ENCODE peak calls at places on chromosomes 4 and X, in five cellular contexts. G, W, D, V and N are unnamed samples. For H3K27me3, the result is how much of the 10 kb centered on the place peaks cover.

GRCh38 chr4:136680271-136680670 is 852.0 kb downstream of the PCDH18 start:
- DNase-seq in G (peak), W (no peak), D (no peak), V (no peak), N (no peak)

GRCh38 chrX:149129767-149130166 is 375.3 kb downstream of the IDS start:
- DNase-seq in G (no peak), W (no peak), D (no peak), V (no peak), N (peak)

GRCh38 chrX:32673193-32673592 is 538.2 kb downstream of the DMD start:
- DNase-seq in G (peak), W (no peak), D (no peak), V (no peak), N (no peak)

GRCh38 chrX:150899191-150899757 is 806 bp upstream of the CD99L2 start:
- DNase-seq in G (peak), W (peak), D (peak), V (peak), N (peak)

GRCh38 chr4:141346144-141346543 is 125.4 kb downstream of the ZNF330 start:
- DNase-seq in G (peak), W (peak), D (no peak), V (no peak), N (peak)

GRCh38 chr4:189792819-189793618 is 147.7 kb upstream of the FRG1 start:
- DNase-seq in G (peak), W (peak), D (peak), V (peak), N (peak)

GRCh38 chrX:119503484-119503861 is 35.2 kb downstream of the SLC25A5 start:
- DNase-seq in G (peak), W (no peak), D (no peak), V (no peak), N (peak)

GRCh38 chr4:102429553-102429952 is 71.6 kb upstream of the NFKB1 start:
- DNase-seq in G (peak), W (no peak), D (no peak), V (no peak), N (peak)

GRCh38 chr4:14807857-14808256 is 194.4 kb upstream of the CPEB2 start:
- DNase-seq in G (no peak), W (no peak), D (no peak), V (no peak), N (peak)

GRCh38 chr4:184648220-184649025 is 824 bp downstream of the CASP3 start:
- DNase-seq in G (peak), W (peak), D (peak), V (no peak), N (peak)

GRCh38 chr4:11468901-11469300 is 40.2 kb upstream of the HS3ST1 start:
- DNase-seq in G (no peak), W (no peak), D (peak), V (no peak), N (no peak)

DNA sequence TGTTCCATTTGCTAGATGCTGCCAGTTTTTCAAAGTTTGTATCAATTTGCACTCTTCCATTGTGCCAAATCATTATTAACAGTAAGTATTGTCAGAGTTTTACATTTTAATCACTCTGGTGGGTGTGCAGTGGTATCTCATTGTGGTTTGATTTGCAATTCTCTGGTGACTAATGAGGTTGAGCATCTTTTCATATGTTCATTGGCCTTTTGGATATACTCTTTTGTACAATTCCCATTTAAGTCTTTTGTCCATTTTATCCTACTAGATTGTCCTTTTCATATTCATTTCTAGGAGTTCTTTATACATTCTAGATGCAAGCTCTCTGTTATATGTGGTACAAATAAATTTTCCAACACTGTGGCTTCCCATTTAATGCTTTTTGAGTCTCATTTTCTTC is 17.4 kb upstream of the ARHGAP36 start:
- DNase-seq in G (no peak), W (no peak), D (no peak), V (no peak), N (no peak)
- H3K27me3 ChIP-seq in G (under half), W (under half), D (under half), V (under half), N (under half)

GRCh38 chr4:183098080-183098722 is 856 bp upstream of the WWC2 start:
- DNase-seq in G (peak), W (peak), D (no peak), V (no peak), N (no peak)
- H3K27me3 ChIP-seq in G (under half), W (under half), D (under half), V (under half), N (under half)

GRCh38 chrX:645024-645376 is 14.4 kb downstream of the SHOX start:
- DNase-seq in G (no peak), W (no peak), D (peak), V (no peak), N (no peak)

GRCh38 chrX:642436-643210 is 12.0 kb downstream of the SHOX start:
- DNase-seq in G (no peak), W (no peak), D (no peak), V (no peak), N (no peak)

GRCh38 chrX:644304-645023 is 13.9 kb downstream of the SHOX start:
- DNase-seq in G (no peak), W (no peak), D (peak), V (no peak), N (no peak)

GRCh38 chrX:641671-642435 is 11.3 kb downstream of the SHOX start:
- DNase-seq in G (no peak), W (no peak), D (no peak), V (no peak), N (no peak)

DNA sequence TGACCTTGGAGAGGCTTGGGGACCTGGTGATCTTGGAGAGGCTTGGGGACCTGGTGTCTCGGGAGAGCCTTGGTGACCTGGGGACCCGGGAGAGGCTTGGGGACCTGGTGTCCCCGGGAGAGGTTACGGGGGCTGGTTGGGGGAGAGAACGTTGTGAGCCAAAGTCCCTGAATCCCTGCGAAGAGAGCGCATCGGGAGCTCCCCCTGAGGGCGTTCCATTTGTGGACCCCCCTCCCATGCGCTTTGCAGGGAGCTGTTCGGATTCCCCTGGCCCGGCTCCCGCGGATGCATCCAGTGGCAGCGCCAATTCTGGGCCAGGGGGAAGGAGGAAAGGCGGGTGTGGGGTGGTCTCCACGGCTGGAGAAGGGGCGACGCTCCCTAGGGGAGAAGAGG is 13.3 kb downstream of the SHOX start:
- DNase-seq in G (no peak), W (no peak), D (no peak), V (no peak), N (no peak)
- H3K27me3 ChIP-seq in G (under half), W (under half), D (half or more), V (under half), N (under half)

DNA sequence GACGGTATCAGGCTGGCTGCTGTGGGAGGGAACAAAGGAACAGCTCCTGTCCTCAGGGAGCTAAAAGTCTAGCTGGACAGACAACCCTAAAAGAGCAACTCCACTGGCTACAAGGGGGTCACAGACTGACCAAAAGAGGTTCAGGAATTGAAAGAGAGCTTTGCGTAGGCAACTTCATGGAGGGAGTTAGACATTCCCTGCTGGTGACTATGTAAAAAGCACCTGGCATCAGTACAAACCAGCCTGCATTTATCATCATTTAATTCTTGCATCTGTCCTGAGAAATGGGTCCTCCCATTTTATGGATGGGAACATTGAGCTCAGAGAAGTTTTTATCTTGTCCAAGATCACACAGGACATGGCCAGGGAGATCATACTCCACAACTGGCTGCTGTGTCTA is 1.4 kb upstream of the LGI2 start:
- DNase-seq in G (peak), W (no peak), D (no peak), V (no peak), N (no peak)
- H3K27me3 ChIP-seq in G (half or more), W (under half), D (under half), V (under half), N (under half)